ENCODE peak calls at places on chromosomes 7 and 10, in seven cellular contexts. I is CD4-positive, alpha-beta T cell; O is esophagus squamous epithelium; F is H9; A is PC-9; E is A549; V is small intestine. X is an unnamed sample.

GRCh38 chr10:5788969-5789368 is 24.3 kb downstream of the GDI2 start:
- DNase-seq in I (peak), O (no peak), F (no peak), A (no peak), E (no peak), V (no peak), X (no peak)

GRCh38 chr10:79424221-79425073 is 21.0 kb downstream of the ZCCHC24 start:
- DNase-seq in I (no peak), O (no peak), F (no peak), A (no peak), E (no peak), V (peak), X (no peak)

GRCh38 chr7:108211382-108212201 is 81.4 kb upstream of the LAMB4 start:
- DNase-seq in I (no peak), O (no peak), F (peak), A (peak), E (peak), V (no peak), X (peak)

GRCh38 chr10:52442576-52442975 is 128.5 kb downstream of the DKK1 start:
- DNase-seq in I (no peak), O (no peak), F (no peak), A (no peak), E (no peak), V (no peak), X (no peak)

GRCh38 chr7:122132341-122132740 is 11.7 kb downstream of the AASS start:
- DNase-seq in I (no peak), O (no peak), F (no peak), A (no peak), E (no peak), V (no peak), X (peak)

GRCh38 chr10:61935085-61935484 is 33.6 kb downstream of the ARID5B start:
- DNase-seq in I (no peak), O (no peak), F (no peak), A (no peak), E (no peak), V (no peak), X (no peak)

GRCh38 chr7:29435167-29435566 is 128.5 kb upstream of the PRR15 start:
- DNase-seq in I (no peak), O (no peak), F (no peak), A (no peak), E (no peak), V (no peak), X (no peak)

GRCh38 chr10:73931767-73932624 is 21.1 kb downstream of the PLAU start:
- DNase-seq in I (peak), O (no peak), F (peak), A (peak), E (peak), V (peak), X (peak)

GRCh38 chr10:63711866-63712716 is 190.9 kb downstream of the REEP3 start:
- DNase-seq in I (no peak), O (peak), F (no peak), A (peak), E (peak), V (peak), X (peak)

GRCh38 chr10:133365461-133366129 is 7.6 kb downstream of the ECHS1 start:
- DNase-seq in I (no peak), O (no peak), F (no peak), A (no peak), E (no peak), V (no peak), X (no peak)
- H3K27ac ChIP-seq in I (no peak), O (peak), F (no peak), A (no peak), E (no peak), V (no peak), X (no peak)

GRCh38 chr10:24279166-24279565 is 70.2 kb downstream of the KIAA1217 start:
- DNase-seq in I (no peak), O (no peak), F (no peak), A (no peak), E (no peak), V (no peak), X (no peak)
- H3K27ac ChIP-seq in I (no peak), O (no peak), F (no peak), A (no peak), E (no peak), V (no peak), X (no peak)

GRCh38 chr7:25753837-25754236 is 398.2 kb upstream of the NFE2L3 start:
- DNase-seq in I (no peak), O (no peak), F (no peak), A (no peak), E (no peak), V (no peak), X (no peak)
- H3K27ac ChIP-seq in I (no peak), O (peak), F (no peak), A (no peak), E (no peak), V (no peak), X (no peak)

GRCh38 chr10:129466703-129467345 is at the start of gene MGMT:
- DNase-seq in I (peak), O (peak), F (peak), A (peak), E (peak), V (peak), X (no peak)
- H3K27ac ChIP-seq in I (peak), O (peak), F (no peak), A (no peak), E (peak), V (peak), X (peak)

GRCh38 chr7:133669061-133669455 is 416.2 kb downstream of the EXOC4 start:
- DNase-seq in I (no peak), O (no peak), F (no peak), A (no peak), E (no peak), V (no peak), X (no peak)

GRCh38 chr7:133668296-133669060 is 415.6 kb downstream of the EXOC4 start:
- DNase-seq in I (no peak), O (no peak), F (no peak), A (no peak), E (no peak), V (no peak), X (no peak)

GRCh38 chr7:133674079-133674478 is 421.2 kb downstream of the EXOC4 start:
- DNase-seq in I (no peak), O (no peak), F (no peak), A (no peak), E (no peak), V (no peak), X (no peak)

GRCh38 chr7:133672866-133673265 is 420.0 kb downstream of the EXOC4 start:
- DNase-seq in I (no peak), O (no peak), F (no peak), A (no peak), E (no peak), V (no peak), X (no peak)

DNA sequence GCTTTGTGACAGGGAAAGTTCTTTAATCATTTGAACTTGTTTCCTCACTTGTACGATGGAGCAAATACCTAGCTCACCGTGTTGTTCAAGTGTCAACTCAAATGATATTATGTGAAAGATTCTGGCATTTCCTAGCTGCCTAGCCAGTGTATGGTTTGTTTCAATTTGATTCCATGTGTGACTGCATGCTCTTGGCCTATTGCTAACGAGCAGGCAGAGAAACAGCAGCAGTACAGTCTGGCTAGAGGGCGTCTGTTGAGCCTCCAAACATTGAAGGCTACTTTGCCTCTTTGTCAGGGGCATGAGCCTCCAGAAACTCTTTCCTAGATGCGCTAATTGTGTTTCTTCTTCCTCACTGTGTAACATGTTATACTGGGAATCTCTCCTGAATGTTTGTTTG is 417.4 kb downstream of the EXOC4 start:
- DNase-seq in I (no peak), O (no peak), F (no peak), A (no peak), E (no peak), V (no peak), X (no peak)
- H3K27ac ChIP-seq in I (no peak), O (no peak), F (no peak), A (no peak), E (no peak), V (no peak), X (no peak)

GRCh38 chr7:54933610-54934009 is 85.2 kb upstream of the EGFR start:
- DNase-seq in I (no peak), O (no peak), F (no peak), A (no peak), E (no peak), V (no peak), X (no peak)
- H3K27ac ChIP-seq in I (no peak), O (peak), F (no peak), A (no peak), E (peak), V (no peak), X (peak)

GRCh38 chr7:650339-651031 is 76.0 kb upstream of the DNAAF5 start:
- DNase-seq in I (no peak), O (no peak), F (no peak), A (no peak), E (no peak), V (no peak), X (no peak)
- H3K27ac ChIP-seq in I (no peak), O (no peak), F (no peak), A (no peak), E (no peak), V (no peak), X (no peak)

DNA sequence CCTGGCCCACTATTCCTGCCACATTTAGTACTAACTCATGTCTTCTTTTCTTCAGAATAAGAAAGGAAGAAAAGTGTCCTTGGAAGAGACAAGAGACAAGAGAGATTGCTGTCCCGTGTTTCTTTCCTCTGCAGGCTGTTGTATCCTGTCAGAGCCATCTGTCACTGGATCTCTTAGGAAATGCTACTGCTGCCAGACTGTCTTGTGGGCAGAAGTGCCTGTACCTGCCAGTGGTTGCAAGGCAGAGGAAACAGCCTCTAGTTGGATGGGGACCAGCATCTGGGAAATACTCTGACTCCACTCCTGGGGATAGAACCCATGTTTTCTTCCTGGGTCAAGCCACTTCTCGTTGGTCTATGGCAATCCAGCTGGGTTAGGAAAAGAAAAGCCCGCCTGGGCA is 16.7 kb upstream of the MAP3K8 start:
- DNase-seq in I (no peak), O (no peak), F (no peak), A (no peak), E (no peak), V (no peak), X (no peak)
- H3K27ac ChIP-seq in I (no peak), O (no peak), F (no peak), A (no peak), E (peak), V (no peak), X (no peak)

X was measured in foreskin keratinocyte.